ENCODE peak calls at places on chromosomes 4 and X, in six cellular contexts. One of them, this sample, is unnamed.

GRCh38 chr4:100428051-100428450 is 89.8 kb downstream of the EMCN start:
- DNase-seq in pons: no peak
- DNase-seq in T-helper 2 cell treated with Interferon-gamma antibody and Interleukin-4, amounts not matched to agents 5 μg/mL and 100 μg/mL, for 36 hours: no peak
- DNase-seq in upper lobe of right lung: no peak
- DNase-seq in NCI-H524 treated with DMSO at 0.1 percent for 48 hours: no peak
- DNase-seq in activated CD4-positive, alpha-beta T cell treated with anti-CD3 and anti-CD28 coated beads, Interleukin-2, amount 50 U/mL, for 1 hour: no peak
- DNase-seq in this sample: no peak

GRCh38 chr4:8310306-8310705 is 40.8 kb downstream of the HTRA3 start:
- DNase-seq in pons: no peak
- DNase-seq in T-helper 2 cell treated with Interferon-gamma antibody and Interleukin-4, amounts not matched to agents 5 μg/mL and 100 μg/mL, for 36 hours: no peak
- DNase-seq in upper lobe of right lung: peak
- DNase-seq in NCI-H524 treated with DMSO at 0.1 percent for 48 hours: no peak
- DNase-seq in activated CD4-positive, alpha-beta T cell treated with anti-CD3 and anti-CD28 coated beads, Interleukin-2, amount 50 U/mL, for 1 hour: no peak
- DNase-seq in this sample: no peak

GRCh38 chr4:102036619-102037376 is 246.3 kb downstream of the BANK1 start:
- DNase-seq in pons: peak
- DNase-seq in T-helper 2 cell treated with Interferon-gamma antibody and Interleukin-4, amounts not matched to agents 5 μg/mL and 100 μg/mL, for 36 hours: no peak
- DNase-seq in upper lobe of right lung: no peak
- DNase-seq in NCI-H524 treated with DMSO at 0.1 percent for 48 hours: peak
- DNase-seq in activated CD4-positive, alpha-beta T cell treated with anti-CD3 and anti-CD28 coated beads, Interleukin-2, amount 50 U/mL, for 1 hour: no peak
- DNase-seq in this sample: no peak

GRCh38 chr4:71429962-71430361 is 91.1 kb downstream of the SLC4A4 start:
- DNase-seq in pons: no peak
- DNase-seq in T-helper 2 cell treated with Interferon-gamma antibody and Interleukin-4, amounts not matched to agents 5 μg/mL and 100 μg/mL, for 36 hours: no peak
- DNase-seq in upper lobe of right lung: no peak
- DNase-seq in NCI-H524 treated with DMSO at 0.1 percent for 48 hours: no peak
- DNase-seq in activated CD4-positive, alpha-beta T cell treated with anti-CD3 and anti-CD28 coated beads, Interleukin-2, amount 50 U/mL, for 1 hour: no peak
- DNase-seq in this sample: no peak

GRCh38 chrX:43743100-43743822 is 87.2 kb downstream of the MAOA start:
- DNase-seq in pons: no peak
- DNase-seq in T-helper 2 cell treated with Interferon-gamma antibody and Interleukin-4, amounts not matched to agents 5 μg/mL and 100 μg/mL, for 36 hours: no peak
- DNase-seq in upper lobe of right lung: no peak
- DNase-seq in NCI-H524 treated with DMSO at 0.1 percent for 48 hours: no peak
- DNase-seq in activated CD4-positive, alpha-beta T cell treated with anti-CD3 and anti-CD28 coated beads, Interleukin-2, amount 50 U/mL, for 1 hour: no peak
- DNase-seq in this sample: no peak

GRCh38 chr4:38677466-38677865 is 13.5 kb downstream of the KLF3 start:
- DNase-seq in pons: no peak
- DNase-seq in T-helper 2 cell treated with Interferon-gamma antibody and Interleukin-4, amounts not matched to agents 5 μg/mL and 100 μg/mL, for 36 hours: no peak
- DNase-seq in upper lobe of right lung: no peak
- DNase-seq in NCI-H524 treated with DMSO at 0.1 percent for 48 hours: no peak
- DNase-seq in activated CD4-positive, alpha-beta T cell treated with anti-CD3 and anti-CD28 coated beads, Interleukin-2, amount 50 U/mL, for 1 hour: no peak
- DNase-seq in this sample: no peak

GRCh38 chr4:10947898-10948297 is 263.3 kb upstream of the CLNK start:
- DNase-seq in pons: no peak
- DNase-seq in T-helper 2 cell treated with Interferon-gamma antibody and Interleukin-4, amounts not matched to agents 5 μg/mL and 100 μg/mL, for 36 hours: no peak
- DNase-seq in upper lobe of right lung: no peak
- DNase-seq in NCI-H524 treated with DMSO at 0.1 percent for 48 hours: no peak
- DNase-seq in activated CD4-positive, alpha-beta T cell treated with anti-CD3 and anti-CD28 coated beads, Interleukin-2, amount 50 U/mL, for 1 hour: no peak
- DNase-seq in this sample: no peak

GRCh38 chr4:78703079-78703478 is 73.1 kb upstream of the BMP2K start:
- DNase-seq in pons: no peak
- DNase-seq in T-helper 2 cell treated with Interferon-gamma antibody and Interleukin-4, amounts not matched to agents 5 μg/mL and 100 μg/mL, for 36 hours: no peak
- DNase-seq in upper lobe of right lung: no peak
- DNase-seq in NCI-H524 treated with DMSO at 0.1 percent for 48 hours: no peak
- DNase-seq in activated CD4-positive, alpha-beta T cell treated with anti-CD3 and anti-CD28 coated beads, Interleukin-2, amount 50 U/mL, for 1 hour: no peak
- DNase-seq in this sample: no peak

GRCh38 chr4:77921701-77922100 is 59.1 kb downstream of the MRPL1 start:
- DNase-seq in pons: peak
- DNase-seq in T-helper 2 cell treated with Interferon-gamma antibody and Interleukin-4, amounts not matched to agents 5 μg/mL and 100 μg/mL, for 36 hours: no peak
- DNase-seq in upper lobe of right lung: no peak
- DNase-seq in NCI-H524 treated with DMSO at 0.1 percent for 48 hours: no peak
- DNase-seq in activated CD4-positive, alpha-beta T cell treated with anti-CD3 and anti-CD28 coated beads, Interleukin-2, amount 50 U/mL, for 1 hour: no peak
- DNase-seq in this sample: no peak

GRCh38 chr4:172040766-172041165 is 227.6 kb downstream of the GALNTL6 start:
- DNase-seq in pons: no peak
- DNase-seq in T-helper 2 cell treated with Interferon-gamma antibody and Interleukin-4, amounts not matched to agents 5 μg/mL and 100 μg/mL, for 36 hours: no peak
- DNase-seq in upper lobe of right lung: no peak
- DNase-seq in NCI-H524 treated with DMSO at 0.1 percent for 48 hours: no peak
- DNase-seq in activated CD4-positive, alpha-beta T cell treated with anti-CD3 and anti-CD28 coated beads, Interleukin-2, amount 50 U/mL, for 1 hour: no peak
- DNase-seq in this sample: no peak

GRCh38 chr4:14919785-14920184 is 82.5 kb upstream of the CPEB2 start:
- DNase-seq in pons: no peak
- DNase-seq in T-helper 2 cell treated with Interferon-gamma antibody and Interleukin-4, amounts not matched to agents 5 μg/mL and 100 μg/mL, for 36 hours: no peak
- DNase-seq in upper lobe of right lung: no peak
- DNase-seq in NCI-H524 treated with DMSO at 0.1 percent for 48 hours: no peak
- DNase-seq in activated CD4-positive, alpha-beta T cell treated with anti-CD3 and anti-CD28 coated beads, Interleukin-2, amount 50 U/mL, for 1 hour: no peak
- DNase-seq in this sample: no peak

GRCh38 chr4:3614731-3614980 is 82.4 kb upstream of the LRPAP1 start:
- DNase-seq in pons: no peak
- DNase-seq in T-helper 2 cell treated with Interferon-gamma antibody and Interleukin-4, amounts not matched to agents 5 μg/mL and 100 μg/mL, for 36 hours: no peak
- DNase-seq in upper lobe of right lung: peak
- DNase-seq in NCI-H524 treated with DMSO at 0.1 percent for 48 hours: no peak
- DNase-seq in activated CD4-positive, alpha-beta T cell treated with anti-CD3 and anti-CD28 coated beads, Interleukin-2, amount 50 U/mL, for 1 hour: no peak
- DNase-seq in this sample: no peak

GRCh38 chrX:29952016-29952415 is 263.3 kb upstream of the MAGEB2 start:
- DNase-seq in pons: no peak
- DNase-seq in T-helper 2 cell treated with Interferon-gamma antibody and Interleukin-4, amounts not matched to agents 5 μg/mL and 100 μg/mL, for 36 hours: no peak
- DNase-seq in upper lobe of right lung: no peak
- DNase-seq in NCI-H524 treated with DMSO at 0.1 percent for 48 hours: no peak
- DNase-seq in activated CD4-positive, alpha-beta T cell treated with anti-CD3 and anti-CD28 coated beads, Interleukin-2, amount 50 U/mL, for 1 hour: no peak
- DNase-seq in this sample: no peak

GRCh38 chr4:82733636-82734035 is 65.0 kb downstream of the SCD5 start:
- DNase-seq in pons: no peak
- DNase-seq in T-helper 2 cell treated with Interferon-gamma antibody and Interleukin-4, amounts not matched to agents 5 μg/mL and 100 μg/mL, for 36 hours: no peak
- DNase-seq in upper lobe of right lung: no peak
- DNase-seq in NCI-H524 treated with DMSO at 0.1 percent for 48 hours: no peak
- DNase-seq in activated CD4-positive, alpha-beta T cell treated with anti-CD3 and anti-CD28 coated beads, Interleukin-2, amount 50 U/mL, for 1 hour: no peak
- DNase-seq in this sample: no peak

GRCh38 chr4:108224628-108225053 is 55.9 kb upstream of the LEF1 start:
- DNase-seq in pons: no peak
- DNase-seq in T-helper 2 cell treated with Interferon-gamma antibody and Interleukin-4, amounts not matched to agents 5 μg/mL and 100 μg/mL, for 36 hours: no peak
- DNase-seq in upper lobe of right lung: no peak
- DNase-seq in NCI-H524 treated with DMSO at 0.1 percent for 48 hours: no peak
- DNase-seq in activated CD4-positive, alpha-beta T cell treated with anti-CD3 and anti-CD28 coated beads, Interleukin-2, amount 50 U/mL, for 1 hour: no peak
- DNase-seq in this sample: no peak

GRCh38 chr4:71026086-71026485 is 32.6 kb downstream of the DCK start:
- DNase-seq in pons: peak
- DNase-seq in T-helper 2 cell treated with Interferon-gamma antibody and Interleukin-4, amounts not matched to agents 5 μg/mL and 100 μg/mL, for 36 hours: no peak
- DNase-seq in upper lobe of right lung: no peak
- DNase-seq in NCI-H524 treated with DMSO at 0.1 percent for 48 hours: no peak
- DNase-seq in activated CD4-positive, alpha-beta T cell treated with anti-CD3 and anti-CD28 coated beads, Interleukin-2, amount 50 U/mL, for 1 hour: no peak
- DNase-seq in this sample: no peak

GRCh38 chrX:153646620-153647373 is at the start of gene DUSP9:
- DNase-seq in pons: no peak
- DNase-seq in T-helper 2 cell treated with Interferon-gamma antibody and Interleukin-4, amounts not matched to agents 5 μg/mL and 100 μg/mL, for 36 hours: no peak
- DNase-seq in upper lobe of right lung: peak
- DNase-seq in NCI-H524 treated with DMSO at 0.1 percent for 48 hours: no peak
- DNase-seq in activated CD4-positive, alpha-beta T cell treated with anti-CD3 and anti-CD28 coated beads, Interleukin-2, amount 50 U/mL, for 1 hour: no peak
- DNase-seq in this sample: no peak

GRCh38 chr4:115529126-115529525 is 415.7 kb upstream of the NDST4 start:
- DNase-seq in pons: no peak
- DNase-seq in T-helper 2 cell treated with Interferon-gamma antibody and Interleukin-4, amounts not matched to agents 5 μg/mL and 100 μg/mL, for 36 hours: no peak
- DNase-seq in upper lobe of right lung: no peak
- DNase-seq in NCI-H524 treated with DMSO at 0.1 percent for 48 hours: no peak
- DNase-seq in activated CD4-positive, alpha-beta T cell treated with anti-CD3 and anti-CD28 coated beads, Interleukin-2, amount 50 U/mL, for 1 hour: no peak
- DNase-seq in this sample: no peak

GRCh38 chrX:68132749-68133148 is 300.5 kb downstream of the OPHN1 start:
- DNase-seq in pons: no peak
- DNase-seq in T-helper 2 cell treated with Interferon-gamma antibody and Interleukin-4, amounts not matched to agents 5 μg/mL and 100 μg/mL, for 36 hours: no peak
- DNase-seq in upper lobe of right lung: no peak
- DNase-seq in NCI-H524 treated with DMSO at 0.1 percent for 48 hours: no peak
- DNase-seq in activated CD4-positive, alpha-beta T cell treated with anti-CD3 and anti-CD28 coated beads, Interleukin-2, amount 50 U/mL, for 1 hour: no peak
- DNase-seq in this sample: no peak

GRCh38 chrX:103878466-103879151 is 46.6 kb upstream of the RAB9B start:
- DNase-seq in pons: no peak
- DNase-seq in T-helper 2 cell treated with Interferon-gamma antibody and Interleukin-4, amounts not matched to agents 5 μg/mL and 100 μg/mL, for 36 hours: no peak
- DNase-seq in upper lobe of right lung: no peak
- DNase-seq in NCI-H524 treated with DMSO at 0.1 percent for 48 hours: no peak
- DNase-seq in activated CD4-positive, alpha-beta T cell treated with anti-CD3 and anti-CD28 coated beads, Interleukin-2, amount 50 U/mL, for 1 hour: no peak
- DNase-seq in this sample: no peak

GRCh38 chr4:67909910-67910905 is 26.4 kb upstream of the TMPRSS11D start:
- DNase-seq in pons: no peak
- DNase-seq in T-helper 2 cell treated with Interferon-gamma antibody and Interleukin-4, amounts not matched to agents 5 μg/mL and 100 μg/mL, for 36 hours: no peak
- DNase-seq in upper lobe of right lung: no peak
- DNase-seq in NCI-H524 treated with DMSO at 0.1 percent for 48 hours: no peak
- DNase-seq in activated CD4-positive, alpha-beta T cell treated with anti-CD3 and anti-CD28 coated beads, Interleukin-2, amount 50 U/mL, for 1 hour: no peak
- DNase-seq in this sample: no peak

GRCh38 chr4:176340871-176341685 is 21.3 kb downstream of the SPCS3 start:
- DNase-seq in pons: peak
- DNase-seq in T-helper 2 cell treated with Interferon-gamma antibody and Interleukin-4, amounts not matched to agents 5 μg/mL and 100 μg/mL, for 36 hours: no peak
- DNase-seq in upper lobe of right lung: no peak
- DNase-seq in NCI-H524 treated with DMSO at 0.1 percent for 48 hours: no peak
- DNase-seq in activated CD4-positive, alpha-beta T cell treated with anti-CD3 and anti-CD28 coated beads, Interleukin-2, amount 50 U/mL, for 1 hour: no peak
- DNase-seq in this sample: no peak

GRCh38 chr4:10354746-10355145 is 102.5 kb downstream of the ZNF518B start:
- DNase-seq in pons: no peak
- DNase-seq in T-helper 2 cell treated with Interferon-gamma antibody and Interleukin-4, amounts not matched to agents 5 μg/mL and 100 μg/mL, for 36 hours: no peak
- DNase-seq in upper lobe of right lung: no peak
- DNase-seq in NCI-H524 treated with DMSO at 0.1 percent for 48 hours: no peak
- DNase-seq in activated CD4-positive, alpha-beta T cell treated with anti-CD3 and anti-CD28 coated beads, Interleukin-2, amount 50 U/mL, for 1 hour: no peak
- DNase-seq in this sample: no peak

GRCh38 chrX:130282151-130282550 is 13.5 kb upstream of the ZNF280C start:
- DNase-seq in pons: no peak
- DNase-seq in T-helper 2 cell treated with Interferon-gamma antibody and Interleukin-4, amounts not matched to agents 5 μg/mL and 100 μg/mL, for 36 hours: no peak
- DNase-seq in upper lobe of right lung: no peak
- DNase-seq in NCI-H524 treated with DMSO at 0.1 percent for 48 hours: no peak
- DNase-seq in activated CD4-positive, alpha-beta T cell treated with anti-CD3 and anti-CD28 coated beads, Interleukin-2, amount 50 U/mL, for 1 hour: no peak
- DNase-seq in this sample: no peak

GRCh38 chrX:38985375-38985774 is 184.1 kb downstream of the MID1IP1 start:
- DNase-seq in pons: peak
- DNase-seq in T-helper 2 cell treated with Interferon-gamma antibody and Interleukin-4, amounts not matched to agents 5 μg/mL and 100 μg/mL, for 36 hours: no peak
- DNase-seq in upper lobe of right lung: no peak
- DNase-seq in NCI-H524 treated with DMSO at 0.1 percent for 48 hours: no peak
- DNase-seq in activated CD4-positive, alpha-beta T cell treated with anti-CD3 and anti-CD28 coated beads, Interleukin-2, amount 50 U/mL, for 1 hour: no peak
- DNase-seq in this sample: no peak